ENCODE peak calls at places on chromosomes 12 and 14, in nine cellular contexts. D is GM13977, H is PC-3, F is epithelial cell of esophagus, Y is GM10248, X is tibial artery, P is neural progenitor cell, W is RWPE1, J is mammary epithelial cell. M is an unnamed sample.

GRCh38 chr14:82724296-82724695 is 1190.6 kb upstream of the SEL1L start:
- DNase-seq in D (no peak), H (peak), F (peak), Y (no peak), X (no peak), P (no peak), W (no peak), J (no peak), M (no peak)

GRCh38 chr12:47082963-47083621 is 3.3 kb upstream of the AMIGO2 start:
- DNase-seq in D (no peak), H (peak), F (peak), Y (no peak), X (no peak), P (no peak), W (no peak), J (peak), M (no peak)

GRCh38 chr12:1562813-1563412 is 31.5 kb downstream of the FBXL14 start:
- DNase-seq in D (no peak), H (no peak), F (peak), Y (no peak), X (no peak), P (no peak), W (no peak), J (no peak), M (no peak)

GRCh38 chr12:108854453-108855283 is 2.7 kb downstream of the SSH1 start:
- DNase-seq in D (peak), H (peak), F (peak), Y (peak), X (peak), P (no peak), W (peak), J (peak), M (no peak)

GRCh38 chr12:2498961-2499500 is 295.7 kb upstream of the FKBP4 start:
- DNase-seq in D (no peak), H (no peak), F (no peak), Y (no peak), X (no peak), P (no peak), W (no peak), J (no peak), M (no peak)

GRCh38 chr12:80556566-80556965 is 112.5 kb downstream of the PTPRQ start:
- DNase-seq in D (no peak), H (no peak), F (no peak), Y (no peak), X (no peak), P (no peak), W (no peak), J (no peak), M (no peak)

GRCh38 chr14:32004300-32004699 is 72.8 kb upstream of the ARHGAP5 start:
- DNase-seq in D (no peak), H (peak), F (peak), Y (no peak), X (no peak), P (no peak), W (no peak), J (peak), M (no peak)

GRCh38 chr12:13661005-13661887 is 320.2 kb downstream of the GRIN2B start:
- DNase-seq in D (peak), H (peak), F (peak), Y (peak), X (no peak), P (peak), W (peak), J (peak), M (no peak)

GRCh38 chr12:67241482-67241881 is 27.7 kb upstream of the CAND1 start:
- DNase-seq in D (no peak), H (peak), F (peak), Y (no peak), X (no peak), P (no peak), W (no peak), J (peak), M (no peak)

GRCh38 chr12:48285751-48286650 is 64.7 kb downstream of the ZNF641 start:
- DNase-seq in D (no peak), H (peak), F (no peak), Y (no peak), X (no peak), P (no peak), W (no peak), J (no peak), M (no peak)

GRCh38 chr12:95259368-95259767 is 41.8 kb downstream of the VEZT start:
- DNase-seq in D (no peak), H (peak), F (no peak), Y (no peak), X (no peak), P (no peak), W (no peak), J (no peak), M (no peak)

GRCh38 chr14:105465209-105466031 is 9.2 kb upstream of the CRIP2 start:
- DNase-seq in D (no peak), H (peak), F (peak), Y (no peak), X (no peak), P (no peak), W (peak), J (peak), M (no peak)

GRCh38 chr12:12272869-12273268 is 6.0 kb upstream of the LRP6 start:
- DNase-seq in D (no peak), H (no peak), F (no peak), Y (no peak), X (no peak), P (peak), W (no peak), J (no peak), M (no peak)

DNA sequence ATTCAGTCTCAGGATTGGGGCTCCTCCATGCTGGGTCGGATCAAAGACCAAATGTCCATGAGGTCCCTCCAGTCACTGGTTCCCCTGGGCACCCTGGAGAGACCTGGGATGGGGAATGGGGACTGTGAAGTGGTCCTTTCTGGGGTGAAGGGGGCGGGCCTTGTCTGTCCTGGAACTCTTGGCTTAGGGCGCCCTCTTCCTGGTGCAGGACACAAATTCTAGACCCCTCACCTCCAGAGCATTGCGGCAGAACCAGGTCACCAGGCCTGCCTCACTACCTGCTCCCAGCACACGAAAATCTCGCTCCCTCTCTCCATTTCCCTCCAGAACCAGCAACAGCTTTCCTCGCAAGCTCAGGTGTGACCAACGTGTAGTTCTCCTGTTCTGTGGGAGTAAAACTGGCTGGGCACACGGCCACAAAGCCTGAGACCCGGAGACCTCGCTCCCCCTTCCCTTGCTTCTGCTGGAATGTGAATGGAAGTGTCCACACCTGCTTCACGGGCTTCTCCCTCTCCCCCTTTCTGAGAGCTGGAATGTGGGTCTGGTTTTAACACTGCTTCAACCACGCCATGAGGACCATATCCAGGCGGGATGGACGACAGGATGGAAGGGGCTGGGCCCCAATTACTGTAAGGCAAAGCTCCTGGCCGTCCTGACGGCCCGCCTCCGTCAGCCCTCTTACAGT is 112.7 kb downstream of the SCARB1 start:
- DNase-seq in D (no peak), H (no peak), F (no peak), Y (no peak), X (no peak), P (peak), W (no peak), J (no peak), M (no peak)
- TF ChIP-seq CTCF in D (peak), H (peak), F (no peak), Y (peak), X (no peak), P (peak), W (no peak), J (no peak), M (no peak)

GRCh38 chr12:53984901-53985357 is at the start of gene HOXC10:
- DNase-seq in D (peak), H (peak), F (peak), Y (peak), X (peak), P (peak), W (peak), J (peak), M (no peak)
- TF ChIP-seq CTCF in D (peak), H (peak), F (peak), Y (peak), X (peak), P (peak), W (peak), J (peak), M (no peak)

DNA sequence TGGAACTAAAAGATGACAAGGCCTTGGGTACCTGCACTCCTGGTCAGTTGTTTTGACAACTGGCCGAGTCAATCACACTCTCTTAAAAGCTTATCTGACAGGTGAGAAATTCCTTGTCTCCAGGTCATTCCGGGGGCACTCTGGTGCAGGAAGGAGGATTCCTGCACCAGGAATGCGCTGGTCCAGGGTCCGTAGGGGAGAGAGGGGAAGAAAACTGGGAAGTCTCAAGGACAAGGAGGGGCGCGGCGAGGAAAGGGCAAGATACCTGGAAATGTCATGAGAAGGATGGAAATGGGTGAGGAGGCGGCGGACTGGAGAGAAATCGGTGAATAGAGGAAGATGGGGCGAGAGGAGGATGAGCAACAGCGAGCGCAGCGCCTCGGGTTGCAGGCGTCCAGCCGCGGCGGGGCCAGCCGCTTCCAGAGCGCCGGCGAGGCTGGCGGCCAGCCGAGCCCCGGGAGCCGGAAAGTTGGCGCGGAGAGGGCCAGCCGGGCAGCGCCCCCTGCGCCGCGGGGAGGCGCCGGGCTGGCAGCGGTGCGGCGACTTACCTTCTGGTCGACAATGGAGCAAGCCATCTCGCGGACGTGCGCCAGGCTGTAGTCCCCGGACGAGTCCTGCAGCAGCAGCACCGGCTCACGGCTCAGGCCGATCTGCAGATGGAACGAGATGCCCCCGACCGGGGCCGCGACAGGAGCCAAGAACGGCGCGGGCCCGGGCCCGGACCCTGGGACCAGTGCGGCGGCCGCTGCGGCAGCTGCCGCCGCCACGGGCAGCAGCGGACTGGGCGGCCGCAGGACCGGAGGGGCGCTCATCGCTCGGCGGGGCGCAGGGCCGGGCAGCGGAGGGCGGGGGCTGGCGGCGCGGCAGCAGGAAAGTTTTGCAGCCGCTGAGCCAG is 699 bp downstream of the PRKD1 start:
- DNase-seq in D (peak), H (peak), F (peak), Y (peak), X (peak), P (peak), W (peak), J (peak), M (peak)
- TF ChIP-seq CTCF in D (no peak), H (no peak), F (no peak), Y (peak), X (no peak), P (peak), W (peak), J (no peak), M (no peak)

GRCh38 chr14:59020382-59020781 is 168.1 kb upstream of the DAAM1 start:
- DNase-seq in D (no peak), H (peak), F (peak), Y (no peak), X (no peak), P (peak), W (peak), J (peak), M (no peak)

GRCh38 chr14:59017285-59017965 is 171.0 kb upstream of the DAAM1 start:
- DNase-seq in D (no peak), H (no peak), F (no peak), Y (no peak), X (no peak), P (no peak), W (no peak), J (no peak), M (no peak)

GRCh38 chr14:59022144-59022543 is 166.3 kb upstream of the DAAM1 start:
- DNase-seq in D (no peak), H (peak), F (peak), Y (no peak), X (no peak), P (no peak), W (no peak), J (no peak), M (no peak)

GRCh38 chr14:59018460-59018859 is 170.0 kb upstream of the DAAM1 start:
- DNase-seq in D (no peak), H (no peak), F (no peak), Y (no peak), X (no peak), P (no peak), W (no peak), J (no peak), M (no peak)

GRCh38 chr14:59018978-59019377 is 169.5 kb upstream of the DAAM1 start:
- DNase-seq in D (no peak), H (peak), F (peak), Y (no peak), X (no peak), P (peak), W (no peak), J (no peak), M (no peak)
- TF ChIP-seq CTCF in D (peak), H (peak), F (peak), Y (no peak), X (no peak), P (peak), W (no peak), J (peak), M (no peak)

DNA sequence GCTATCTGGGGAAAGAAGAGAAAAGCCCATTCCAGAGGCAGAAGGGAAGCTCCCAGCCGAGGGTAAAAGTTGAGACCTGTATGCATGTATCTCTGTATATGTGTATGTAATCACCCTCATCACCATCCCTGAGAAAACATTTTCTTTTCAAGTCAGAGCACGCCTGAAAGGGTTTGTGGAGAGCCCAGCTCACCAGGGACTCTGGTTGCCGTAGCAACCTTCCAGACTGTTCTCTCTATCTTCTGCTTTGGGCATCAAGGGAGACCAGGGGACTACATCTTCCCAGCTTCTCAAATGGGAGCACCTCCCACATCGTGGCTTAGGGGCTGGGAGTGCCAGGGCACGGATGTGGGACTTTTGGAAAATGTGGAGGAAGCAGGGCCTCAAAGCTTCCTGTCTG is 93.5 kb downstream of the GALNT8 start:
- DNase-seq in D (no peak), H (no peak), F (peak), Y (no peak), X (no peak), P (peak), W (no peak), J (peak), M (no peak)
- TF ChIP-seq CTCF in D (no peak), H (no peak), F (no peak), Y (no peak), X (no peak), P (no peak), W (no peak), J (no peak), M (no peak)

GRCh38 chr14:36524874-36525745 is 5.1 kb upstream of the NKX2-1 start:
- DNase-seq in D (peak), H (peak), F (peak), Y (peak), X (no peak), P (peak), W (no peak), J (no peak), M (no peak)
- TF ChIP-seq CTCF in D (peak), H (peak), F (peak), Y (no peak), X (no peak), P (peak), W (peak), J (peak), M (no peak)

GRCh38 chr12:39958377-39958776 is 147.5 kb downstream of the SLC2A13 start:
- DNase-seq in D (no peak), H (peak), F (peak), Y (no peak), X (no peak), P (peak), W (no peak), J (no peak), M (no peak)
- TF ChIP-seq CTCF in D (peak), H (peak), F (peak), Y (peak), X (no peak), P (peak), W (no peak), J (peak), M (no peak)

GRCh38 chr12:54563787-54564186 is 14.4 kb downstream of the PDE1B start:
- DNase-seq in D (no peak), H (no peak), F (no peak), Y (no peak), X (no peak), P (no peak), W (no peak), J (no peak), M (no peak)

GRCh38 chr12:54564768-54565167 is 15.4 kb downstream of the PDE1B start:
- DNase-seq in D (no peak), H (no peak), F (no peak), Y (no peak), X (no peak), P (peak), W (no peak), J (no peak), M (no peak)

GRCh38 chr12:54562720-54563356 is 13.4 kb downstream of the PDE1B start:
- DNase-seq in D (no peak), H (no peak), F (no peak), Y (no peak), X (no peak), P (no peak), W (no peak), J (no peak), M (no peak)

GRCh38 chr12:54566792-54567191 is 17.4 kb downstream of the PDE1B start:
- DNase-seq in D (no peak), H (no peak), F (no peak), Y (no peak), X (no peak), P (no peak), W (no peak), J (no peak), M (no peak)

GRCh38 chr12:54565658-54566552 is 16.5 kb downstream of the PDE1B start:
- DNase-seq in D (no peak), H (no peak), F (no peak), Y (no peak), X (no peak), P (peak), W (no peak), J (no peak), M (no peak)
- TF ChIP-seq CTCF in D (no peak), H (no peak), F (no peak), Y (no peak), X (no peak), P (no peak), W (no peak), J (no peak), M (no peak)

DNA sequence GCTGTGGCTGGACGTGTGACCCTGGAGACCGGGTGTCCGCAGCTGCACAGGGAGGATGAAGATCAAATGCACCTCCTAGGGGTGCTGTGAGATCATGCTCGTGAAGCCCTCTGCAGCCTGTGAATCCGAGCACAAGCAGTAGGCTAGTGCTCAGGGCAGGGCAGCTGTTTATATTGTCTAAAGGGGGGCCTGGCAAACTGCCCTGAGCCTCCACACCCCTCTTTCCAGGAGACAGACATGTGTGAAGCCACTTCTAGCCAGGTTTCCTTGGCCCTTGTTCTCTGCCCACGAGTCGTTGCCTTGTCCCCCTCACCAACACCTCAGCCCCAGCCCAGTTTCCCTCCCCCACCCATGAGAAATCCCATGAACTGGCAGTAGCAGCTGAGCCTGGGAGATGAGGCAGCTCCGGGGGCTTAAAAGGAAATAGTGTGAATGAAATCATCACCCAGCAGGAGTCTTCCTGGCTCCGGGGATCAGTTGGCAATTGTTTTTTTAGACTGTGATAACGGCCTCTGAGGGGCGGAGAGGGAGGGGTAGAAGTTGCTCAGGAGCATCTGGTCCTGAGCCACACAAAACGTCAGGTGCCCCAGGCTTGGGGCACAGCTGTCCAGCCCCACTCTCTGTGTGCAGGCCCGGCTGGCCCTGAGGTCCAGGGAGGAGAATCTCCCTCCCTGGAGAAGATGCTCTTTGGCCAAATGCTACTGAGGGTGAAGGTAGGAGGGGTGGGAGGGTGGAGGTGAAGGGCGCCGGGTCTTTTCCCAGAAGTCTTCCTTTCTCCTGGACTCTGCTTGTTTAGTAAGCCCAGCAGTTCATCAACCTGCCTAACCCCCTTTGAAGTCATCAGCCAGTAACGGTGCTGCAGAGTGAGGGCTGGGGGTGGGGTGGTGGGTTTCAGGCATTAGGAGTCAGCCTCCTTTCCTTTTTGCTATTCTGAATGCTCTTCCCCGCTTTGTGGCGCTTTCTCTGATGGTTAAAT is 4.0 kb downstream of the FGF6 start:
- DNase-seq in D (no peak), H (no peak), F (no peak), Y (no peak), X (no peak), P (peak), W (no peak), J (no peak), M (no peak)
- TF ChIP-seq CTCF in D (no peak), H (no peak), F (no peak), Y (no peak), X (no peak), P (no peak), W (no peak), J (no peak), M (no peak)

M was measured in activated B cell treated with CpG ODN at 0.5 μM for 24 hours.